ENCODE peak calls at places on chromosomes 13 and 19, in ten cellular contexts. R is HL-60, Z is spleen, G is transverse colon, B is sigmoid colon, P is stomach, S is breast epithelium, Q is HCT116, U is GM23338, T is H1. J is an unnamed sample.

GRCh38 chr13:93201992-93202558 is 24.5 kb upstream of the GPC6 start:
- DNase-seq in U (no peak), R (no peak), S (no peak), B (no peak), Z (no peak), Q (no peak), T (no peak), P (no peak), G (no peak), J (no peak)

GRCh38 chr13:101576452-101576851 is 124.0 kb downstream of the ITGBL1 start:
- DNase-seq in B (no peak), P (no peak), Q (no peak), R (no peak), Z (no peak), U (no peak), T (no peak), G (no peak), S (no peak), J (no peak)

GRCh38 chr13:100528353-100528752 is 60.2 kb downstream of the GGACT start:
- DNase-seq in G (no peak), Q (no peak), R (no peak), S (no peak), Z (no peak), T (no peak), B (no peak), U (no peak), P (no peak), J (no peak)

GRCh38 chr13:28314879-28315278 is 176.5 kb downstream of the PAN3 start:
- DNase-seq in T (no peak), G (no peak), R (no peak), P (no peak), U (no peak), B (no peak), Z (no peak), Q (no peak), S (no peak), J (no peak)

GRCh38 chr13:113045214-113046007 is 60.2 kb upstream of the F7 start:
- DNase-seq in U (no peak), R (no peak), T (no peak), Z (no peak), B (no peak), G (no peak), Q (no peak), P (no peak), S (no peak), J (peak)

GRCh38 chr13:29563941-29564340 is 31.5 kb downstream of the SLC7A1 start:
- DNase-seq in Q (no peak), U (no peak), G (no peak), Z (no peak), S (no peak), P (no peak), B (no peak), R (no peak), T (no peak), J (no peak)

GRCh38 chr19:14519860-14520407 is 1.7 kb upstream of the DNAJB1 start:
- DNase-seq in Q (peak), S (no peak), Z (no peak), T (no peak), R (no peak), B (no peak), G (no peak), U (no peak), P (peak), J (no peak)

GRCh38 chr13:39038569-39038898 is 278 bp downstream of the NHLRC3 start:
- DNase-seq in Q (no peak), B (no peak), T (no peak), Z (no peak), R (peak), G (peak), P (no peak), U (no peak), S (no peak), J (peak)

GRCh38 chr19:5718579-5719273 is 1.2 kb downstream of the LONP1 start:
- DNase-seq in G (no peak), P (no peak), U (no peak), Q (peak), T (no peak), S (no peak), Z (no peak), R (peak), B (no peak), J (no peak)

GRCh38 chr19:7456964-7457541 is 31.8 kb downstream of the PEX11G start:
- DNase-seq in T (no peak), S (no peak), B (no peak), Z (no peak), U (no peak), R (no peak), Q (peak), G (no peak), P (no peak), J (no peak)

GRCh38 chr19:17302391-17303166 is 646 bp downstream of the ABHD8 start:
- DNase-seq in B (no peak), R (peak), Q (no peak), U (peak), P (no peak), Z (peak), S (no peak), T (no peak), G (no peak), J (peak)

GRCh38 chr19:16527971-16528521 is 14.2 kb downstream of the CHERP start:
- DNase-seq in Z (no peak), S (no peak), U (peak), T (no peak), B (no peak), P (peak), G (no peak), R (peak), Q (no peak), J (no peak)

GRCh38 chr19:43934055-43934984 is 762 bp downstream of the ZNF45 start:
- DNase-seq in B (no peak), U (peak), G (no peak), P (no peak), Q (no peak), S (no peak), Z (no peak), R (peak), T (no peak), J (no peak)

GRCh38 chr13:48994731-48995130 is 19.0 kb downstream of the FNDC3A start:
- DNase-seq in S (no peak), B (no peak), Q (no peak), P (no peak), R (no peak), G (no peak), U (no peak), T (no peak), Z (no peak), J (no peak)

GRCh38 chr13:23609414-23610186 is 39.4 kb downstream of the TNFRSF19 start:
- DNase-seq in R (no peak), P (no peak), U (no peak), B (no peak), S (no peak), G (no peak), Z (no peak), Q (no peak), T (no peak), J (peak)

GRCh38 chr19:6551607-6552450 is 21.0 kb downstream of the TNFSF9 start:
- DNase-seq in S (no peak), T (no peak), U (peak), G (peak), Z (peak), R (no peak), P (no peak), Q (no peak), B (no peak), J (no peak)

GRCh38 chr19:38251564-38252051 is 4.6 kb downstream of the PPP1R14A start:
- DNase-seq in G (no peak), P (no peak), Z (no peak), S (peak), R (no peak), Q (no peak), T (no peak), U (peak), B (peak), J (no peak)

GRCh38 chr13:49457221-49457620 is 13.1 kb downstream of the SETDB2 start:
- DNase-seq in B (no peak), R (no peak), S (no peak), Z (no peak), Q (no peak), P (no peak), T (no peak), G (no peak), U (no peak), J (no peak)

GRCh38 chr13:48304132-48304876 is 753 bp downstream of the RB1 start:
- DNase-seq in S (peak), B (peak), Q (no peak), U (no peak), R (peak), T (no peak), Z (peak), G (peak), P (peak), J (peak)

GRCh38 chr19:43467276-43467675 is 1.9 kb upstream of the LYPD3 start:
- DNase-seq in S (no peak), Q (no peak), B (no peak), P (no peak), T (no peak), G (no peak), U (no peak), R (no peak), Z (no peak), J (no peak)

GRCh38 chr13:40464349-40464748 is 202.1 kb downstream of the FOXO1 start:
- DNase-seq in Q (no peak), P (no peak), U (no peak), Z (no peak), S (no peak), G (no peak), B (no peak), R (no peak), T (no peak), J (no peak)

GRCh38 chr13:57409121-57409520 is 222.4 kb upstream of the PCDH17 start:
- DNase-seq in Q (no peak), G (no peak), S (no peak), Z (no peak), R (no peak), T (no peak), P (no peak), U (peak), B (no peak), J (no peak)

GRCh38 chr19:19098084-19098702 is 34.4 kb downstream of the SLC25A42 start:
- DNase-seq in T (no peak), Q (peak), P (no peak), S (no peak), R (no peak), Z (no peak), G (no peak), U (no peak), B (no peak), J (no peak)

GRCh38 chr13:94811753-94812152 is 99.4 kb upstream of the SOX21 start:
- DNase-seq in T (no peak), G (no peak), U (no peak), S (no peak), B (no peak), P (no peak), R (no peak), Q (no peak), Z (no peak), J (no peak)

GRCh38 chr13:112890316-112891131 is 78.5 kb upstream of the MCF2L start:
- DNase-seq in Q (no peak), T (no peak), R (no peak), P (no peak), Z (peak), U (no peak), S (no peak), B (no peak), G (no peak), J (peak)

GRCh38 chr19:39542198-39542597 is 2.2 kb upstream of the EID2 start:
- DNase-seq in P (no peak), T (no peak), Z (no peak), Q (no peak), S (no peak), R (no peak), G (no peak), U (peak), B (no peak), J (no peak)

GRCh38 chr19:42273407-42274064 is 4.5 kb downstream of the CIC start:
- DNase-seq in U (no peak), Q (no peak), T (no peak), G (no peak), R (no peak), S (no peak), B (peak), Z (peak), P (no peak), J (no peak)

GRCh38 chr19:17779281-17779930 is 15.5 kb upstream of the B3GNT3 start:
- DNase-seq in U (peak), B (no peak), P (no peak), G (peak), Z (peak), S (peak), T (peak), Q (peak), R (peak), J (peak)

GRCh38 chr13:46297338-46297737 is 85.6 kb downstream of the LRRC63 start:
- DNase-seq in P (no peak), B (no peak), R (no peak), T (no peak), Z (no peak), S (no peak), U (no peak), Q (no peak), G (no peak), J (no peak)

GRCh38 chr19:18110833-18111232 is 13.3 kb downstream of the MAST3 start:
- DNase-seq in Z (no peak), U (no peak), P (peak), G (peak), R (no peak), S (no peak), T (no peak), B (no peak), Q (no peak), J (no peak)

GRCh38 chr19:23957660-23958281 is 43.1 kb downstream of the ZNF726 start:
- DNase-seq in G (peak), T (no peak), R (no peak), Z (no peak), Q (peak), B (no peak), U (no peak), P (no peak), S (no peak), J (no peak)

GRCh38 chr13:110214637-110215036 is 92.3 kb downstream of the COL4A1 start:
- DNase-seq in R (no peak), T (no peak), Z (no peak), G (no peak), B (no peak), S (no peak), U (no peak), P (no peak), Q (no peak), J (no peak)

GRCh38 chr19:17097593-17098126 is 22.1 kb downstream of the MYO9B start:
- DNase-seq in T (no peak), B (no peak), Z (no peak), P (no peak), R (no peak), S (no peak), U (no peak), Q (no peak), G (no peak), J (no peak)

GRCh38 chr13:31046711-31047279 is 114.3 kb downstream of the TEX26 start:
- DNase-seq in Q (no peak), B (peak), T (no peak), P (no peak), S (no peak), R (no peak), G (peak), Z (no peak), U (no peak), J (peak)

GRCh38 chr13:93549326-93549855 is 322.8 kb downstream of the GPC6 start:
- DNase-seq in G (no peak), B (no peak), T (no peak), Z (no peak), Q (no peak), U (no peak), S (no peak), P (no peak), R (no peak), J (no peak)

DNA sequence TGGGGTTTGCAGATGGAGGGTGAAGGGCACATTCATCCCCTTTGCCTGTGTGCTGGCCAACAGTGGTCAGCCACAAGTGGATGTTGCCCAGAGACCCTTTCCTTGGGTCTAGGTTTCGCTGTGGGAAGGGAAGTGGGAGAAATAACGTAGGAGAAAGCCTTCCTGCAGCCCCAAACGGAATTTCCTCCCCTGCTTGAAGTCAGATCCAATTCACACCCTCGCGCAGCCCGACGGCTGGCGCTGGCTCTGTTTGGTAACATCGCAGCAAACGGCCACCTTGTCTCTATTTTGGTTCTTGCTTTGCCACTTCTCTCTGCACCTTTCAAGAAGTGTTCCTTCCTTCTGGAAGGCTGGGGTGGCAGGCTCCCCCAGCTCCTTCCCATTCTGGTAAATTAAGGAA is 45.4 kb downstream of the CHST8 start:
- DNase-seq in S (no peak), Q (no peak), Z (no peak), T (no peak), U (no peak), R (no peak), B (no peak), G (no peak), P (no peak), J (no peak)
- TF ChIP-seq CTCF in S (no peak), Q (no peak), Z (no peak), T (no peak), U (no peak), R (no peak), B (no peak), G (no peak), P (no peak), J (no peak)

GRCh38 chr19:10601999-10602329 is 14.9 kb upstream of the AP1M2 start:
- DNase-seq in G (no peak), R (no peak), P (no peak), B (no peak), T (no peak), S (no peak), Q (no peak), U (no peak), Z (no peak), J (no peak)

GRCh38 chr19:10602330-10603083 is 15.4 kb upstream of the AP1M2 start:
- DNase-seq in P (peak), U (peak), T (no peak), S (peak), B (peak), G (peak), Z (peak), R (peak), Q (peak), J (peak)

GRCh38 chr19:10603873-10604459 is 16.9 kb upstream of the AP1M2 start:
- DNase-seq in Z (no peak), Q (no peak), U (no peak), R (peak), S (no peak), B (no peak), T (no peak), P (peak), G (peak), J (no peak)

GRCh38 chr19:10603084-10603872 is 16.2 kb upstream of the AP1M2 start:
- DNase-seq in R (peak), B (peak), Q (no peak), S (peak), G (peak), T (no peak), Z (peak), P (peak), U (peak), J (peak)

DNA sequence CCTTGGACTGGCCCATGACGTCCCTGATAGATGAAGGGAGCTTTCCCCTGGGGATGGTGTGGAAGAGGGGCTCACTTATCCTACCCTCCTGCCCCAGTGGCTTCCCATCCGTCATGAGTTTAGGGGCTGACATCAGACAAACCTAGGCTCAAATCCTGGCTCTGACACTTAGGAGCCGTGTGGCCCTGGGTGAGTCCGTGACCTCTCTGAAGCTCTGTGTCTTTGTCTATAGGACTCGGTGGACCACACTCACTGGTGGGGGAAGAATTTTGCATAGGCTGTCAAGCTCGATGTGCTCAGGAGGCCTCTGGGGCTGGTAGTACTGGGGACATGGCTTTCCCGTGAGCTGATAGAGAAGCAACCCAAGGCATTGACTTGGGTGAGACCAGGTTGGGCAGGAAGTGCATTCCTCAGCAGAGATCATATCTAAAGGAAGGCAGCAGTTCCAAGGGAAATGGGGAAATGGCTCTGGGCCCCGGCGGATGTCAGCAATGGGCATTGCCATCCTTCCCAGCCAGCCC is 17.4 kb upstream of the AP1M2 start:
- DNase-seq in Q (no peak), P (peak), Z (peak), R (peak), G (peak), B (no peak), S (no peak), U (no peak), T (no peak), J (no peak)
- TF ChIP-seq POLR2AphosphoS5 in Q (no peak), P (no peak), Z (peak), R (no peak), G (no peak), B (no peak), S (no peak), U (no peak), T (no peak), J (peak)

GRCh38 chr19:50670102-50670380 is 20.8 kb downstream of the C19orf81 start:
- DNase-seq in G (no peak), Q (no peak), P (no peak), T (no peak), Z (no peak), S (no peak), R (no peak), B (no peak), U (no peak), J (no peak)

GRCh38 chr19:50669319-50670101 is 20.3 kb downstream of the C19orf81 start:
- DNase-seq in Q (no peak), B (no peak), U (peak), S (no peak), T (no peak), R (peak), P (peak), Z (no peak), G (peak), J (no peak)

GRCh38 chr19:50667177-50667758 is 18.0 kb downstream of the C19orf81 start:
- DNase-seq in B (no peak), U (peak), P (no peak), S (no peak), Z (no peak), Q (no peak), T (no peak), R (no peak), G (no peak), J (peak)

GRCh38 chr19:50667759-50668231 is 18.6 kb downstream of the C19orf81 start:
- DNase-seq in S (no peak), R (no peak), U (peak), Z (no peak), B (no peak), G (no peak), P (no peak), Q (no peak), T (no peak), J (no peak)

GRCh38 chr19:50668416-50669318 is 19.4 kb downstream of the C19orf81 start:
- DNase-seq in S (no peak), Q (no peak), B (no peak), T (no peak), Z (no peak), G (no peak), U (no peak), P (no peak), R (no peak), J (no peak)
- TF ChIP-seq CTCF in S (no peak), Q (no peak), B (no peak), T (no peak), Z (no peak), G (no peak), U (no peak), P (no peak), R (no peak), J (no peak)

GRCh38 chr19:53671621-53672111 is 39.9 kb downstream of the DPRX start:
- DNase-seq in T (no peak), Q (no peak), U (no peak), G (no peak), Z (no peak), B (no peak), P (no peak), R (no peak), S (no peak), J (no peak)
- TF ChIP-seq POLR2AphosphoS5 in T (no peak), Q (no peak), U (no peak), G (no peak), Z (no peak), B (no peak), P (no peak), R (no peak), S (no peak), J (no peak)

GRCh38 chr19:13101590-13102415 is 855 bp downstream of the LYL1 start:
- DNase-seq in Q (no peak), B (no peak), P (no peak), T (no peak), Z (no peak), G (no peak), S (no peak), U (no peak), R (no peak), J (no peak)

GRCh38 chr19:13099073-13099999 is 3.3 kb downstream of the LYL1 start:
- DNase-seq in T (no peak), G (peak), P (peak), R (peak), B (peak), Z (peak), U (peak), Q (no peak), S (no peak), J (peak)

GRCh38 chr19:13100031-13100588 is 2.5 kb downstream of the LYL1 start:
- DNase-seq in B (no peak), P (no peak), G (no peak), R (peak), Q (no peak), T (no peak), S (no peak), U (no peak), Z (peak), J (no peak)

GRCh38 chr19:13102416-13102665 is 317 bp downstream of the LYL1 start:
- DNase-seq in G (no peak), T (no peak), R (no peak), S (no peak), P (no peak), Z (no peak), B (no peak), Q (no peak), U (no peak), J (no peak)

GRCh38 chr19:13100871-13101589 is 1.6 kb downstream of the LYL1 start:
- DNase-seq in U (peak), T (no peak), R (peak), Q (no peak), P (no peak), S (no peak), G (no peak), B (no peak), Z (peak), J (no peak)
- TF ChIP-seq CTCF in U (peak), T (peak), R (no peak), Q (peak), P (no peak), S (no peak), G (peak), B (no peak), Z (peak), J (no peak)